ENCODE peak calls at places on chromosomes 2 and 18, in five cellular contexts. V, R, C, T and F are unnamed samples.

GRCh38 chr2:70247364-70248144 is 874 bp downstream of the TIA1 start:
- DNase-seq in V (peak), C (peak), R (no peak), T (no peak), F (no peak)

GRCh38 chr2:61993422-61994024 is 88.0 kb downstream of the COMMD1 start:
- DNase-seq in V (peak), R (no peak), C (no peak), T (no peak), F (peak)

GRCh38 chr2:131056204-131056975 is 36.9 kb downstream of the FAM168B start:
- DNase-seq in R (no peak), V (no peak), T (no peak), C (no peak), F (no peak)

GRCh38 chr18:45689386-45689785 is 34.6 kb upstream of the SLC14A1 start:
- DNase-seq in V (no peak), R (no peak), T (no peak), C (no peak), F (no peak)

GRCh38 chr2:58708565-58708964 is 467.4 kb upstream of the FANCL start:
- DNase-seq in R (no peak), C (no peak), V (no peak), T (no peak), F (no peak)

GRCh38 chr2:135657806-135658582 is 83.7 kb upstream of the UBXN4 start:
- DNase-seq in T (no peak), R (no peak), C (no peak), V (no peak), F (no peak)

GRCh38 chr2:112065966-112066365 is 10.9 kb downstream of the TMEM87B start:
- DNase-seq in C (no peak), T (no peak), R (no peak), V (peak), F (peak)

GRCh38 chr2:168515502-168515901 is 59.4 kb downstream of the CERS6 start:
- DNase-seq in R (no peak), C (no peak), V (peak), T (no peak), F (peak)

GRCh38 chr18:8948471-8949149 is 153.9 kb upstream of the NDUFV2 start:
- DNase-seq in C (no peak), R (no peak), V (peak), T (no peak), F (peak)

GRCh38 chr18:55096261-55097026 is 137.2 kb upstream of the CCDC68 start:
- DNase-seq in C (peak), V (peak), T (no peak), R (peak), F (no peak)

GRCh38 chr18:9629709-9630108 is 15.3 kb upstream of the PPP4R1 start:
- DNase-seq in T (no peak), V (no peak), C (no peak), R (no peak), F (peak)

GRCh38 chr2:159515482-159515881 is 100.9 kb downstream of the BAZ2B start:
- DNase-seq in V (no peak), R (no peak), T (no peak), C (no peak), F (no peak)

GRCh38 chr2:179546656-179547055 is 282.0 kb upstream of the SESTD1 start:
- DNase-seq in C (no peak), V (peak), T (no peak), R (no peak), F (no peak)

GRCh38 chr2:224432003-224432574 is 30.2 kb upstream of the FAM124B start:
- DNase-seq in V (no peak), R (no peak), C (no peak), T (no peak), F (no peak)

GRCh38 chr2:113979172-113980128 is 89.6 kb downstream of the ACTR3 start:
- DNase-seq in T (peak), R (peak), C (no peak), V (no peak), F (peak)

GRCh38 chr2:96150007-96150406 is 4.8 kb upstream of the DUSP2 start:
- DNase-seq in T (no peak), C (no peak), R (peak), V (no peak), F (no peak)

GRCh38 chr2:97716695-97717617 is 3.6 kb downstream of the ZAP70 start:
- DNase-seq in C (no peak), V (no peak), T (no peak), R (no peak), F (no peak)

GRCh38 chr2:97718942-97719341 is 5.6 kb downstream of the ZAP70 start:
- DNase-seq in V (no peak), R (no peak), C (no peak), T (no peak), F (no peak)

GRCh38 chr2:97718051-97718882 is 4.9 kb downstream of the ZAP70 start:
- DNase-seq in R (no peak), T (no peak), C (no peak), V (no peak), F (no peak)

GRCh38 chr2:97715951-97716694 is 2.7 kb downstream of the ZAP70 start:
- DNase-seq in R (no peak), T (no peak), C (no peak), V (no peak), F (no peak)

GRCh38 chr2:97717618-97718005 is 4.2 kb downstream of the ZAP70 start:
- DNase-seq in R (no peak), V (no peak), C (no peak), T (no peak), F (no peak)
- H2BK12ac ChIP-seq in R (no peak), V (no peak), C (no peak), T (no peak), F (peak)

GRCh38 chr2:206572725-206573124 is 69.6 kb upstream of the FAM237A start:
- DNase-seq in V (no peak), R (no peak), C (no peak), T (no peak), F (peak)

GRCh38 chr2:206570199-206570598 is 72.1 kb upstream of the FAM237A start:
- DNase-seq in V (no peak), T (no peak), R (no peak), C (no peak), F (no peak)

DNA sequence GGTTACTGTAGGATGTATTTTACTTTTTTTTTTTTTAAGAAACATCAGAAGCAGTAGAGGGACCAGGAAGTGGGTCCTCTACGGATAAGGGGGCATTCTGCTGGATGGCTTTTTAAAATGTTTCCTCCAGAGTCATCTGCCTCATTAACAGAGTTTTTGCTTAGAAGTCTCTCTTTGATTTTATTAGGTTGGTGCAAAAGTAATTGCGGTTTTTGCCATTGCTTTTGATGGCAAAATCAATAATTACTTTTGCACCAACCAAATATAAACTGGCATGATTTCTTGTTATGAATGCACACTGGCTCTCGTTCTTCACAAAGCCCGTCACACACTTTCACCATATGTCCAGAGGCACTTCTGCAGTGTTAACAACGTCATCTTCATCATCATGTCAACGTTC is 68.5 kb upstream of the FAM237A start:
- DNase-seq in C (no peak), V (no peak), R (no peak), T (no peak), F (no peak)
- H3K23ac ChIP-seq in C (no peak), V (no peak), R (no peak), T (no peak), F (no peak)

DNA sequence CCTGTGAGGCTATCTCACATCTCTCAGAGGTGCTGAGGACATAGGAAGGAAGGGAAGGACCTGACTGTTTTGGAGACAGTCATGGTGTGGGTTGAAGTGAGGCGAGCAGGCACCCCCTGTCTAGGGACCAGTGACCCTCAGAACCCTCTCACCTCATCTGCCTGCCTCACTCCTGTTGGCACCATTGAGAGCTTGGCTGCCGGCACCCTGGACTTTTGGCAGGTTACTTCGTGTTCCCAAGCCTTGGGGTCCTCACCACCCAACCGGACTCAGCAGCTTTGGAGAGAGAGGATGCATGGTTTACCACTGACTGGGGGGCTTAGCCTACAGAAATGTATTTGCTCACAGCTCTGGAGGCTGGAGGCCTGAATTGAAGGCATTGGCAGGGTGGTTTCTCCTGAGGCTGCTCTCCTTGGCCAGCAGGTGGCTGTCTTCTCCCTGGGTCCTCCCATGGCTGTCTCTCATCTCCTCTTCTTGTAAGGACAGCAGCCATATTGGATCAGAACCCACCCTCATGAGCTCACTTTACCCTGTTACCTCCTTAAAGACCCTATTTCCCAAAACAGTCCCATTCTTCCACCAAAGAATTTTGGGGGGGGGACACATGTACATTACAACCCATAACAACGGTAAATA is 142.0 kb downstream of the TSN start:
- DNase-seq in R (peak), V (peak), T (no peak), C (no peak), F (peak)
- H2BK12ac ChIP-seq in R (no peak), V (no peak), T (no peak), C (peak), F (no peak)

GRCh38 chr2:68320118-68320641 is 431 bp upstream of the CNRIP1 start:
- DNase-seq in T (peak), R (peak), C (peak), V (no peak), F (no peak)

GRCh38 chr2:68318686-68319396 is 908 bp downstream of the CNRIP1 start:
- DNase-seq in T (no peak), V (peak), R (peak), C (peak), F (no peak)

GRCh38 chr2:68316091-68316490 is 3.7 kb downstream of the CNRIP1 start:
- DNase-seq in C (no peak), R (no peak), V (peak), T (no peak), F (no peak)

GRCh38 chr2:68319397-68320117 is at the start of gene CNRIP1:
- DNase-seq in R (peak), V (peak), C (peak), T (peak), F (no peak)

DNA sequence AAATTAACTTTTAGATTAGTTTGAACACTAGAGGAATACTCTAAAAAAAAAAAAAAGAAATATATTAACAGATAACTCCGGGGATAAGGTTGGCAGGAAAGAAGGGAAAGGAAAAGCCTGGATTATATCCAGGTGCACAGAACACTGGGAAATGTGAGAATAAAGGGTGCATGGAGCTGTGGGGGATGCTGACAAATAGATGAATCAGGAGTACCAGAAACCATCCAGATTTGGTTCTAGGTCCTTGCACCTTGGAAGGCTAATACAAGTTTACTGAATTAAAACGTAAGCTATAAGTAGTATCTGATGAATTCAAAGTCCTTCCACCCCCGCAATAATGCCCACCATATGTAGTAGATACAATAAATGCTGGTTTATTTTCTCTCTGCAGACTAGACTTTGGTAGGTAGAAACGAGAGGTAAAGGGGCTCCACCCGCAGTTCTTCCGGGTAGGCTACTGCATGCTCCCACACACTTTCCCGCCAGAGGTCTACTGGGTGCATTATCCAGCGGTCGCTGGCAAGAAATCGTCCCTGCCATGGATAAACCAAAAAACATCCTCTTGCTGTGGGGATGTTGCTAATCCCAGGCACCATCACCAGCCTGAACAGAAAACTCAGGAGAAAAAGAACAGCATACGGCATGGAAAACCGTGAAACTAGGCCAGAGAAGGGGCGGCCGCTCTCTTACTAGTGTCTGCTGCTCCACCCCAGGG is 1.6 kb downstream of the CNRIP1 start:
- DNase-seq in R (no peak), C (no peak), V (no peak), T (no peak), F (no peak)
- H3K23ac ChIP-seq in R (no peak), C (peak), V (no peak), T (no peak), F (no peak)

DNA sequence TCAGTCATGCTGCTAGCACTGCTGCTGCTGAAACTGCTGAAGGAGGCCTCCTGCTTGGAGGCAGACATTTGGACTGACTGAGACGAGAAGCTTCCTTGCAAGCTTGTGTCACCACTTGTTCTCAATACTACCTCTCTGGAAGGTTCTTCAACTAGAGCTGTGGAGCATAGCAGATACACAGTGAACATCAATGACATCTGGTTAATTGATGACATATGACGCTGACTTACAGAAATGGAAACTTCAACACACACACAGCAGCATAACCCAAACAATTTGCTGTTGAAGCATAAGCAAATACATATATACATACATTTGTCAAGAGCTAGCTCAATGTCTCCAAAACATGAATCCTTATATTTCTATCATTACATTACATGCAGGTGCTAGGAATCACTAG is 47.3 kb downstream of the PLEKHA3 start:
- DNase-seq in V (no peak), T (no peak), R (no peak), C (no peak), F (no peak)
- H2BK12ac ChIP-seq in V (no peak), T (no peak), R (no peak), C (no peak), F (no peak)

GRCh38 chr2:174902491-174903242 is 102.5 kb downstream of the CHN1 start:
- DNase-seq in V (no peak), C (no peak), R (no peak), T (no peak), F (no peak)

GRCh38 chr2:174903243-174903513 is 102.0 kb downstream of the CHN1 start:
- DNase-seq in T (no peak), C (no peak), V (no peak), R (no peak), F (no peak)

GRCh38 chr2:174901075-174901474 is 104.1 kb downstream of the CHN1 start:
- DNase-seq in T (no peak), R (no peak), V (no peak), C (no peak), F (no peak)
- H3K23ac ChIP-seq in T (no peak), R (no peak), V (no peak), C (no peak), F (no peak)